ENCODE peak calls at places on chromosomes 3 and 15, in nine cellular contexts. L is Kasumi-1, O is pancreas, F is right atrium auricular region, H is Daoy, D is NCI-H1930, Q is RWPE1, K is NCI-H1436, W is iris pigment epithelial cell. S is an unnamed sample.

GRCh38 chr3:120114981-120115380 is 20.7 kb upstream of the GSK3B start:
- DNase-seq in F (no peak), W (peak), D (no peak), H (no peak), K (no peak), O (no peak), L (no peak), Q (no peak), S (peak)

GRCh38 chr15:84968301-84968700 is 13.4 kb upstream of the PDE8A start:
- DNase-seq in H (no peak), Q (no peak), O (no peak), F (no peak), D (no peak), W (no peak), K (no peak), L (no peak), S (no peak)

GRCh38 chr3:139264375-139264774 is 79.4 kb upstream of the MRPS22 start:
- DNase-seq in H (no peak), Q (no peak), O (no peak), L (no peak), K (no peak), F (peak), D (no peak), W (no peak), S (no peak)

GRCh38 chr3:122101646-122102045 is 46.5 kb downstream of the CD86 start:
- DNase-seq in K (peak), D (peak), H (peak), F (no peak), O (no peak), L (peak), Q (peak), W (peak), S (peak)

GRCh38 chr15:77187751-77188464 is 117.0 kb upstream of the TSPAN3 start:
- DNase-seq in H (peak), K (no peak), O (peak), W (peak), D (no peak), L (peak), F (peak), Q (no peak), S (peak)

GRCh38 chr3:129940086-129940485 is 34.4 kb upstream of the TRH start:
- DNase-seq in W (no peak), K (no peak), F (no peak), O (no peak), Q (no peak), H (no peak), D (no peak), L (no peak), S (no peak)

GRCh38 chr3:172987268-172987667 is 153.8 kb downstream of the SPATA16 start:
- DNase-seq in W (no peak), L (no peak), Q (peak), F (no peak), H (peak), O (no peak), D (no peak), K (no peak), S (peak)

GRCh38 chr15:98805434-98806274 is 157.3 kb downstream of the IGF1R start:
- DNase-seq in W (peak), O (no peak), Q (no peak), H (no peak), D (no peak), F (no peak), L (no peak), K (no peak), S (no peak)

GRCh38 chr15:62782100-62782791 is 260.3 kb upstream of the TPM1 start:
- DNase-seq in Q (peak), K (peak), O (peak), L (peak), F (peak), D (no peak), H (peak), W (peak), S (peak)

GRCh38 chr3:61257148-61257547 is 5.9 kb upstream of the FHIT start:
- DNase-seq in K (no peak), D (no peak), F (no peak), Q (no peak), O (no peak), L (no peak), H (no peak), W (no peak), S (no peak)

GRCh38 chr3:69691860-69692259 is 47.4 kb upstream of the MITF start:
- DNase-seq in H (no peak), K (no peak), L (no peak), D (no peak), O (no peak), F (no peak), W (peak), Q (no peak), S (no peak)

GRCh38 chr3:21292971-21293370 is 458.0 kb downstream of the ZNF385D start:
- DNase-seq in W (no peak), D (no peak), O (no peak), K (no peak), L (no peak), H (no peak), F (no peak), Q (peak), S (no peak)

GRCh38 chr15:60648928-60649679 is 170.2 kb upstream of the ICE2 start:
- DNase-seq in L (no peak), H (no peak), D (no peak), Q (no peak), O (no peak), F (no peak), K (no peak), W (no peak), S (no peak)

GRCh38 chr15:39426552-39427532 is 154.0 kb upstream of the THBS1 start:
- DNase-seq in K (no peak), H (peak), O (no peak), W (peak), F (peak), D (no peak), L (peak), Q (no peak), S (peak)

GRCh38 chr15:49223536-49224274 is 53.7 kb downstream of the GALK2 start:
- DNase-seq in K (no peak), F (no peak), H (no peak), Q (no peak), D (no peak), W (peak), O (no peak), L (no peak), S (no peak)

GRCh38 chr15:83846847-83847246 is 192.9 kb downstream of the ADAMTSL3 start:
- DNase-seq in O (no peak), H (no peak), Q (no peak), W (peak), F (no peak), D (no peak), K (no peak), L (no peak), S (no peak)

GRCh38 chr3:183507551-183507950 is 48.0 kb downstream of the KLHL6 start:
- DNase-seq in D (no peak), H (no peak), K (no peak), O (no peak), F (no peak), Q (no peak), L (no peak), W (no peak), S (no peak)

GRCh38 chr3:41075958-41076357 is 123.3 kb upstream of the CTNNB1 start:
- DNase-seq in W (peak), O (no peak), H (no peak), K (no peak), L (no peak), F (peak), D (no peak), Q (no peak), S (peak)

GRCh38 chr15:100635406-100636071 is 33.1 kb downstream of the ASB7 start:
- DNase-seq in O (no peak), H (peak), W (peak), D (no peak), L (no peak), Q (peak), F (no peak), K (no peak), S (no peak)

GRCh38 chr15:49215768-49216739 is 46.0 kb downstream of the GALK2 start:
- DNase-seq in H (peak), D (no peak), L (peak), F (no peak), O (no peak), K (no peak), W (no peak), Q (no peak), S (peak)

GRCh38 chr15:90097475-90097874 is 4.8 kb downstream of the IDH2 start:
- DNase-seq in D (no peak), O (no peak), Q (no peak), F (no peak), H (no peak), L (no peak), W (no peak), K (no peak), S (no peak)

GRCh38 chr15:25844981-25845680 is 18.0 kb downstream of the ATP10A start:
- DNase-seq in W (no peak), O (no peak), D (no peak), F (no peak), L (no peak), K (no peak), Q (no peak), H (no peak), S (no peak)

GRCh38 chr3:79211588-79212359 is 556.0 kb downstream of the ROBO1 start:
- DNase-seq in O (no peak), W (no peak), D (no peak), K (no peak), F (no peak), Q (no peak), H (no peak), L (no peak), S (no peak)

GRCh38 chr3:122146466-122146865 is 37.0 kb upstream of the CASR start:
- DNase-seq in L (no peak), D (no peak), Q (no peak), W (peak), O (no peak), K (no peak), F (no peak), H (no peak), S (no peak)

GRCh38 chr15:25905140-25905539 is 42.0 kb upstream of the ATP10A start:
- DNase-seq in D (no peak), H (peak), Q (peak), O (no peak), K (no peak), W (peak), F (peak), L (no peak), S (peak)

GRCh38 chr3:49182682-49183081 is 11.3 kb downstream of the KLHDC8B start:
- DNase-seq in L (no peak), Q (no peak), O (no peak), W (no peak), K (no peak), H (no peak), D (no peak), F (no peak), S (no peak)

GRCh38 chr15:79463043-79463780 is 31.1 kb downstream of the MINAR1 start:
- DNase-seq in O (no peak), W (no peak), K (no peak), L (no peak), D (no peak), Q (no peak), H (no peak), F (no peak), S (no peak)

GRCh38 chr3:150639262-150639661 is 36.1 kb downstream of the SELENOT start:
- DNase-seq in O (no peak), F (no peak), L (no peak), Q (no peak), D (no peak), W (peak), K (no peak), H (peak), S (peak)

GRCh38 chr3:172203522-172204258 is 164.3 kb downstream of the FNDC3B start:
- DNase-seq in D (peak), O (no peak), Q (no peak), W (no peak), H (no peak), K (peak), L (no peak), F (no peak), S (no peak)

S was measured in HT1080.